ENCODE peak calls at places on chromosome 3, in seven cellular contexts. I is nephron progenitor cell, H is MV-4-11, X is DMS 273 treated with DMSO at 0.1 percent for 48 hours, D is Panc1, N is Peyer's patch, Z is B cell. C is an unnamed sample.

GRCh38 chr3:3196148-3196861 is 16.8 kb upstream of the CRBN start:
- DNase-seq in I (peak; percentile 26), H (peak; percentile 16), X (no peak), D (no peak), N (no peak), Z (no peak), C (no peak)

GRCh38 chr3:21310176-21310575 is 440.8 kb downstream of the ZNF385D start:
- DNase-seq in I (no peak), H (no peak), X (no peak), D (no peak), N (no peak), Z (no peak), C (no peak)

GRCh38 chr3:49120096-49120437 is 556 bp downstream of the USP19 start:
- DNase-seq in I (no peak), H (no peak), X (no peak), D (no peak), N (no peak), Z (no peak), C (no peak)

GRCh38 chr3:100913870-100914654 is 79.2 kb downstream of the ABI3BP start:
- DNase-seq in I (no peak), H (no peak), X (no peak), D (no peak), N (no peak), Z (no peak), C (no peak)

GRCh38 chr3:47732143-47732542 is 49.5 kb downstream of the SMARCC1 start:
- DNase-seq in I (no peak), H (no peak), X (no peak), D (no peak), N (no peak), Z (no peak), C (no peak)

GRCh38 chr3:169510378-169510777 is 153.1 kb downstream of the MECOM start:
- DNase-seq in I (no peak), H (no peak), X (no peak), D (no peak), N (no peak), Z (no peak), C (peak; percentile 33)

GRCh38 chr3:37310666-37311050 is 136.3 kb upstream of the LRRFIP2 start:
- DNase-seq in I (no peak), H (peak; percentile 78), X (no peak), D (no peak), N (no peak), Z (no peak), C (no peak)

GRCh38 chr3:197083486-197083885 is 53.9 kb upstream of the MELTF start:
- DNase-seq in I (no peak), H (peak; percentile 71), X (no peak), D (peak; percentile 33), N (no peak), Z (no peak), C (no peak)

GRCh38 chr3:62318752-62319569 is 54.4 kb downstream of the FEZF2 start:
- DNase-seq in I (peak; percentile 87), H (peak; percentile 86), X (no peak), D (peak; percentile 46), N (peak; percentile 77), Z (peak; percentile 74), C (no peak)

GRCh38 chr3:133991637-133992036 is 38.1 kb downstream of the SLCO2A1 start:
- DNase-seq in I (no peak), H (peak; percentile 38), X (no peak), D (no peak), N (no peak), Z (no peak), C (no peak)

GRCh38 chr3:134028486-134029255 is 1.1 kb downstream of the SLCO2A1 start:
- DNase-seq in I (peak; percentile 35), H (no peak), X (no peak), D (no peak), N (no peak), Z (no peak), C (no peak)

GRCh38 chr3:16427309-16427965 is 86.1 kb downstream of the RFTN1 start:
- DNase-seq in I (no peak), H (peak; percentile 85), X (no peak), D (no peak), N (no peak), Z (no peak), C (no peak)